ENCODE peak calls at places on chromosome 12, in six cellular contexts. One of them, this sample, is unnamed.

GRCh38 chr12:104637616-104638015 is 180.9 kb downstream of the CHST11 start:
- DNase-seq in Calu3: no peak
- DNase-seq in lower leg skin: no peak
- DNase-seq in mammary epithelial cell: no peak
- DNase-seq in fibroblast of mammary gland: no peak
- DNase-seq in cardiac fibroblast: no peak
- DNase-seq in this sample: no peak

GRCh38 chr12:132489602-132490239 is at the start of gene FBRSL1:
- DNase-seq in Calu3: peak
- DNase-seq in lower leg skin: peak
- DNase-seq in mammary epithelial cell: peak
- DNase-seq in fibroblast of mammary gland: peak
- DNase-seq in cardiac fibroblast: peak
- DNase-seq in this sample: peak

GRCh38 chr12:126890097-126890496 is 1376.9 kb upstream of the TMEM132C start:
- DNase-seq in Calu3: no peak
- DNase-seq in lower leg skin: no peak
- DNase-seq in mammary epithelial cell: no peak
- DNase-seq in fibroblast of mammary gland: no peak
- DNase-seq in cardiac fibroblast: no peak
- DNase-seq in this sample: no peak

GRCh38 chr12:121214855-121215745 is 5.2 kb downstream of the P2RX4 start:
- DNase-seq in Calu3: peak
- DNase-seq in lower leg skin: no peak
- DNase-seq in mammary epithelial cell: peak
- DNase-seq in fibroblast of mammary gland: peak
- DNase-seq in cardiac fibroblast: peak
- DNase-seq in this sample: peak

GRCh38 chr12:52007158-52007921 is 594 bp downstream of the TAMALIN start:
- DNase-seq in Calu3: no peak
- DNase-seq in lower leg skin: peak
- DNase-seq in mammary epithelial cell: no peak
- DNase-seq in fibroblast of mammary gland: no peak
- DNase-seq in cardiac fibroblast: peak
- DNase-seq in this sample: no peak

GRCh38 chr12:67413577-67413976 is 144.4 kb downstream of the CAND1 start:
- DNase-seq in Calu3: no peak
- DNase-seq in lower leg skin: no peak
- DNase-seq in mammary epithelial cell: peak
- DNase-seq in fibroblast of mammary gland: no peak
- DNase-seq in cardiac fibroblast: no peak
- DNase-seq in this sample: peak

GRCh38 chr12:23376238-23376637 is 573.2 kb downstream of the SOX5 start:
- DNase-seq in Calu3: no peak
- DNase-seq in lower leg skin: no peak
- DNase-seq in mammary epithelial cell: no peak
- DNase-seq in fibroblast of mammary gland: no peak
- DNase-seq in cardiac fibroblast: no peak
- DNase-seq in this sample: peak

GRCh38 chr12:843609-844008 is 91.2 kb downstream of the WNK1 start:
- DNase-seq in Calu3: no peak
- DNase-seq in lower leg skin: no peak
- DNase-seq in mammary epithelial cell: peak
- DNase-seq in fibroblast of mammary gland: peak
- DNase-seq in cardiac fibroblast: peak
- DNase-seq in this sample: peak

GRCh38 chr12:71157601-71158233 is at the start of gene TSPAN8:
- DNase-seq in Calu3: peak
- DNase-seq in lower leg skin: no peak
- DNase-seq in mammary epithelial cell: no peak
- DNase-seq in fibroblast of mammary gland: no peak
- DNase-seq in cardiac fibroblast: no peak
- DNase-seq in this sample: no peak

GRCh38 chr12:120956579-120957360 is 21.6 kb upstream of the HNF1A start:
- DNase-seq in Calu3: no peak
- DNase-seq in lower leg skin: no peak
- DNase-seq in mammary epithelial cell: no peak
- DNase-seq in fibroblast of mammary gland: no peak
- DNase-seq in cardiac fibroblast: no peak
- DNase-seq in this sample: no peak

GRCh38 chr12:112664569-112664968 is 127.0 kb upstream of the RPH3A start:
- DNase-seq in Calu3: peak
- DNase-seq in lower leg skin: no peak
- DNase-seq in mammary epithelial cell: no peak
- DNase-seq in fibroblast of mammary gland: no peak
- DNase-seq in cardiac fibroblast: peak
- DNase-seq in this sample: peak

GRCh38 chr12:92199846-92200576 is 54.4 kb upstream of the BTG1 start:
- DNase-seq in Calu3: no peak
- DNase-seq in lower leg skin: no peak
- DNase-seq in mammary epithelial cell: no peak
- DNase-seq in fibroblast of mammary gland: peak
- DNase-seq in cardiac fibroblast: peak
- DNase-seq in this sample: no peak

GRCh38 chr12:3897400-3897910 is 24.3 kb upstream of the PARP11 start:
- DNase-seq in Calu3: no peak
- DNase-seq in lower leg skin: no peak
- DNase-seq in mammary epithelial cell: no peak
- DNase-seq in fibroblast of mammary gland: no peak
- DNase-seq in cardiac fibroblast: no peak
- DNase-seq in this sample: no peak

GRCh38 chr12:131912526-131913274 is 16.4 kb upstream of the PUS1 start:
- DNase-seq in Calu3: peak
- DNase-seq in lower leg skin: no peak
- DNase-seq in mammary epithelial cell: peak
- DNase-seq in fibroblast of mammary gland: peak
- DNase-seq in cardiac fibroblast: peak
- DNase-seq in this sample: peak

GRCh38 chr12:123757555-123757954 is 4.5 kb upstream of the DNAH10 start:
- DNase-seq in Calu3: no peak
- DNase-seq in lower leg skin: peak
- DNase-seq in mammary epithelial cell: no peak
- DNase-seq in fibroblast of mammary gland: peak
- DNase-seq in cardiac fibroblast: peak
- DNase-seq in this sample: peak

GRCh38 chr12:14111230-14111865 is 129.9 kb upstream of the GRIN2B start:
- DNase-seq in Calu3: peak
- DNase-seq in lower leg skin: no peak
- DNase-seq in mammary epithelial cell: no peak
- DNase-seq in fibroblast of mammary gland: no peak
- DNase-seq in cardiac fibroblast: no peak
- DNase-seq in this sample: peak

GRCh38 chr12:47705239-47705570 is 625 bp downstream of the RPAP3 start:
- DNase-seq in Calu3: no peak
- DNase-seq in lower leg skin: no peak
- DNase-seq in mammary epithelial cell: peak
- DNase-seq in fibroblast of mammary gland: no peak
- DNase-seq in cardiac fibroblast: no peak
- DNase-seq in this sample: no peak

GRCh38 chr12:10540776-10541205 is 35.1 kb downstream of the EIF2S3B start:
- DNase-seq in Calu3: no peak
- DNase-seq in lower leg skin: no peak
- DNase-seq in mammary epithelial cell: peak
- DNase-seq in fibroblast of mammary gland: peak
- DNase-seq in cardiac fibroblast: no peak
- DNase-seq in this sample: peak

GRCh38 chr12:109888179-109889020 is 8.1 kb upstream of the GLTP start:
- DNase-seq in Calu3: no peak
- DNase-seq in lower leg skin: no peak
- DNase-seq in mammary epithelial cell: peak
- DNase-seq in fibroblast of mammary gland: peak
- DNase-seq in cardiac fibroblast: peak
- DNase-seq in this sample: peak

GRCh38 chr12:51822261-51822616 is 26.3 kb downstream of the FIGNL2 start:
- DNase-seq in Calu3: no peak
- DNase-seq in lower leg skin: no peak
- DNase-seq in mammary epithelial cell: no peak
- DNase-seq in fibroblast of mammary gland: no peak
- DNase-seq in cardiac fibroblast: no peak
- DNase-seq in this sample: no peak

GRCh38 chr12:100553851-100554404 is 19.6 kb upstream of the GAS2L3 start:
- DNase-seq in Calu3: no peak
- DNase-seq in lower leg skin: no peak
- DNase-seq in mammary epithelial cell: no peak
- DNase-seq in fibroblast of mammary gland: peak
- DNase-seq in cardiac fibroblast: no peak
- DNase-seq in this sample: no peak

GRCh38 chr12:109308534-109309440 is at the start of gene FOXN4:
- DNase-seq in Calu3: no peak
- DNase-seq in lower leg skin: peak
- DNase-seq in mammary epithelial cell: no peak
- DNase-seq in fibroblast of mammary gland: no peak
- DNase-seq in cardiac fibroblast: no peak
- DNase-seq in this sample: no peak

DNA sequence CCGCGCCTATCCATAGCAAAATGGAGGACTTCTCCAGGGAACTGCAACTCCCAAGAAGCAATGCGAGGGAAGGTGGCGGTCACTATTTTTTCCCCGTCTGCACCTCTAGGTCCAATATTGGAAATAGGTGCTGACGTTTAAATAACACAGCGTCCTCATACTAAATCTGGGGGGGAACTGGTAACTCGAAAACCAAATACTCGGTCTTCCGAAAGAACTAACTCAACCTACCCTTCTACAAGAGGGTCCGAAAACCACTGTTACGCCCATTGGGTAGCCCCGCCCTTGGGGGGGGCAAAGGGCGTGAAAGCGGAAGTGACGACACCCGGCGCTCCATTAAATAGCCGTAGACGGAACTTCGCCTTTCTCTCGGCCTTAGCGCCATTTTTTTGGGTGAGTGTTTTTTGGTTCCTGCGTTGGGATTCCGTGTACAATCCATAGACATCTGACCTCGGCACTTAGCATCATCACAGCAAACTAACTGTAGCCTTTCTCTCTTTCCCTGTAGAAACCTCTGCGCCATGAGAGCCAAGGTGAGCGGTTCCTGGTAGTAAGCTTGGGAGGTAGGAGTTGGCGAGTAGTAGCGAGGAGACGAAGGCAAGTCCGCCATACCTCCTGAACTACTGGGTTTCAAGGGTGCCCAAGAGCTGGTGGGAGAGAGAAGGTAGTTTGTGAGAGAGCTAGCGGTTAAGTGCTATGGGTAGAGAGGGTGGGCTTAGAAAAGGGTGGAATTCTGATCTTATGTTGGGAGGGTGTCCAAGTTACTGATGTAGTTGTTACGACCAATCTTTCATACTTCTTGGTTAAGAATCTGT is at the start of gene RPL41:
- DNase-seq in Calu3: peak
- DNase-seq in lower leg skin: peak
- DNase-seq in mammary epithelial cell: peak
- DNase-seq in fibroblast of mammary gland: peak
- DNase-seq in cardiac fibroblast: peak
- DNase-seq in this sample: peak
- TF ChIP-seq CTCF in Calu3: no peak
- TF ChIP-seq CTCF in lower leg skin: no peak
- TF ChIP-seq CTCF in mammary epithelial cell: no peak
- TF ChIP-seq CTCF in fibroblast of mammary gland: no peak
- TF ChIP-seq CTCF in cardiac fibroblast: no peak
- TF ChIP-seq CTCF in this sample: no peak

DNA sequence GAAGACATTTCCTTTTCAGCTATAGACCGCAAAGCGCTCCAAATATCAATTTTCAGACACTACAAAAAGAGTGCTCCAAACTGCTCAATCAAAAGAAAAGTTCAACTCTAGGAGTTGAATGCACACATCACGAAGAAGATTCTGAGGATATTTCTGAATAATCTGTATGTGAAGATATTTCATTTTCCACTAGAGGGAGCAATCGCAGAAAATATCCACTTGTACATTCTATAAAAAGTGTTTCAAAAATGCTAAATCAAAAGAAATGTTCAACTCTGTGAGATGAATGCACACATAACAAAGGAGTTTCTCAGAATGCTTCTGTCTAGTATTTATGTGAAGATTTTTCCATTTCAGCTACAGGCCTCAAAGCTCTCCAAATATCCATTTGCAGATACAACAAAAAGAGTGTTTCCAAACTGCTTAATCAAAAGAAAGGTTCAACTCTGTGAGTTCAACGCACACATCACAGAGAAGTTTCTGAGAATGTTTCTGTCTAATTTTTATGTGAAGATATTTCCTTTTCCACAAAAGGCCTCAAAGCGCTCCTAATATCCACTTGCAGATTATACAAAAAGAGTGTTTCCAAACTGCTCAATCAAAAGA is 643.8 kb upstream of the ALG10B start:
- DNase-seq in Calu3: no peak
- DNase-seq in lower leg skin: no peak
- DNase-seq in mammary epithelial cell: peak
- DNase-seq in fibroblast of mammary gland: no peak
- DNase-seq in cardiac fibroblast: no peak
- DNase-seq in this sample: peak
- TF ChIP-seq CTCF in Calu3: no peak
- TF ChIP-seq CTCF in lower leg skin: no peak
- TF ChIP-seq CTCF in mammary epithelial cell: peak
- TF ChIP-seq CTCF in fibroblast of mammary gland: peak
- TF ChIP-seq CTCF in cardiac fibroblast: peak
- TF ChIP-seq CTCF in this sample: no peak

GRCh38 chr12:97151481-97151880 is 244.4 kb downstream of the NEDD1 start:
- DNase-seq in Calu3: no peak
- DNase-seq in lower leg skin: no peak
- DNase-seq in mammary epithelial cell: peak
- DNase-seq in fibroblast of mammary gland: no peak
- DNase-seq in cardiac fibroblast: no peak
- DNase-seq in this sample: peak

GRCh38 chr12:97148941-97149559 is 242.0 kb downstream of the NEDD1 start:
- DNase-seq in Calu3: peak
- DNase-seq in lower leg skin: no peak
- DNase-seq in mammary epithelial cell: peak
- DNase-seq in fibroblast of mammary gland: peak
- DNase-seq in cardiac fibroblast: peak
- DNase-seq in this sample: peak
- TF ChIP-seq CTCF in Calu3: peak
- TF ChIP-seq CTCF in lower leg skin: no peak
- TF ChIP-seq CTCF in mammary epithelial cell: peak
- TF ChIP-seq CTCF in fibroblast of mammary gland: peak
- TF ChIP-seq CTCF in cardiac fibroblast: peak
- TF ChIP-seq CTCF in this sample: peak

DNA sequence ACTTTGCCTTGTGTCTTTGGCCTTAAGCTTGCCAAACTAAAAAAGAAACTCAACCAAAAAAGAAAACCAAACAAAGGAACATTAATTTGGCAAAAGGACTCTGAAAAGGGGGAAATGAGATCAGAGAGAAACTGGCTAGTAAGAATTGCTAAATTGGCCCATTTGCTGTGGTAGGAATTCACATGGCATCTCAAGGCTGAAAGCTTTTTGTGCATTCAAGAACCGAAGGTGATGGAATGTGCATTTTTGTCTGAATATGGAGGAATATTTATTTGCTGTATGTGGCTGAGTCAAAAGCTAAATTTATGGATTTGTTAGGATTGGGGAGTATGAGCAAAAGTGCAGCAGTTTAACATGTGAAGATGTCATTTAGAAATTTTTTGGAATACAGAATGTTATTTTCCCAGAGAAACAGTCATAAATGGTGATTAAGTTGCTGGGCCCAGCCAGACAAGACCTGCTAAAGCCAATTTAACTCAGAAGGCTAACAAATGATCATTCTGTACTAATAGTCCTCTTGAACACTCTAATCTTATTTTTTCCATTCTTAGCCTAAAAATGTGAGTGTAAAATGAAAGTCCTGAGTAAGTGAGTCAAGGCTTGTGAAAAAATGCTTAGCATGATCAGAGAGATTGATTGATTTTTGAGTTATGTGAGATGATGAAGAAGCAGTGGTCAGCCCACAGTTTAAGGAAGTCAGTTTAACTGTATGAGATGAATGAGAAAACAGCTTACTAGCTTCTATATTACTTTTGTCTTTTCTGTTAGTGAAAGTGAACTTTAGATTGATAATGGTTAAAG is 94.1 kb downstream of the ANO6 start:
- DNase-seq in Calu3: no peak
- DNase-seq in lower leg skin: no peak
- DNase-seq in mammary epithelial cell: no peak
- DNase-seq in fibroblast of mammary gland: peak
- DNase-seq in cardiac fibroblast: peak
- DNase-seq in this sample: no peak
- TF ChIP-seq CTCF in Calu3: no peak
- TF ChIP-seq CTCF in lower leg skin: no peak
- TF ChIP-seq CTCF in mammary epithelial cell: no peak
- TF ChIP-seq CTCF in fibroblast of mammary gland: peak
- TF ChIP-seq CTCF in cardiac fibroblast: peak
- TF ChIP-seq CTCF in this sample: no peak